ENCODE peak calls at places on chromosome 13, in four cellular contexts. Q, Y, J and D are unnamed samples.

GRCh38 chr13:92806215-92806614 is 420.4 kb upstream of the GPC6 start:
- DNase-seq in Q (no peak), Y (no peak), J (no peak), D (no peak)

GRCh38 chr13:29800687-29801086 is 49.7 kb downstream of the UBL3 start:
- DNase-seq in Q (no peak), Y (no peak), J (no peak), D (no peak)

GRCh38 chr13:52615817-52616216 is 26.4 kb upstream of the HNRNPA1L2 start:
- DNase-seq in Q (no peak), Y (no peak), J (no peak), D (no peak)

GRCh38 chr13:37473035-37473434 is 125.5 kb downstream of the POSTN start:
- DNase-seq in Q (no peak), Y (no peak), J (no peak), D (no peak)

GRCh38 chr13:110186221-110186838 is 120.6 kb downstream of the COL4A1 start:
- DNase-seq in Q (no peak), Y (no peak), J (no peak), D (no peak)

GRCh38 chr13:32265726-32266125 is 49.4 kb downstream of the ZAR1L start:
- DNase-seq in Q (no peak), Y (no peak), J (no peak), D (no peak)

GRCh38 chr13:67827992-67828391 is 597.9 kb upstream of the PCDH9 start:
- DNase-seq in Q (no peak), Y (no peak), J (no peak), D (no peak)

GRCh38 chr13:51844862-51845573 is at the start of gene TMEM272:
- DNase-seq in Q (no peak), Y (peak; percentile 65), J (peak; percentile 72), D (peak; percentile 75)

GRCh38 chr13:51331354-51331861 is 8.1 kb upstream of the SERPINE3 start:
- DNase-seq in Q (no peak), Y (no peak), J (no peak), D (no peak)

GRCh38 chr13:98397221-98397620 is 179.7 kb downstream of the STK24 start:
- DNase-seq in Q (no peak), Y (no peak), J (no peak), D (no peak)

GRCh38 chr13:47594833-47595232 is 406.2 kb downstream of the SUCLA2 start:
- DNase-seq in Q (no peak), Y (no peak), J (no peak), D (no peak)

GRCh38 chr13:114145722-114146121 is 13.3 kb upstream of the RASA3 start:
- DNase-seq in Q (no peak), Y (no peak), J (peak; percentile 39), D (no peak)

GRCh38 chr13:91652389-91652788 is 254.0 kb downstream of the GPC5 start:
- DNase-seq in Q (no peak), Y (no peak), J (no peak), D (no peak)

GRCh38 chr13:24027494-24027893 is 130.2 kb upstream of the C1QTNF9B start:
- DNase-seq in Q (no peak), Y (no peak), J (no peak), D (no peak)

GRCh38 chr13:83622422-83622784 is 259.9 kb downstream of the SLITRK1 start:
- DNase-seq in Q (no peak), Y (no peak), J (no peak), D (no peak)

GRCh38 chr13:51235756-51236564 is 13.8 kb downstream of the FAM124A start:
- DNase-seq in Q (no peak), Y (no peak), J (no peak), D (no peak)

GRCh38 chr13:112768795-112769411 is 79.1 kb downstream of the ATP11A start:
- DNase-seq in Q (no peak), Y (peak; percentile 86), J (no peak), D (peak; percentile 82)

GRCh38 chr13:28022848-28023518 is 34.5 kb upstream of the URAD start:
- DNase-seq in Q (no peak), Y (no peak), J (no peak), D (no peak)

DNA sequence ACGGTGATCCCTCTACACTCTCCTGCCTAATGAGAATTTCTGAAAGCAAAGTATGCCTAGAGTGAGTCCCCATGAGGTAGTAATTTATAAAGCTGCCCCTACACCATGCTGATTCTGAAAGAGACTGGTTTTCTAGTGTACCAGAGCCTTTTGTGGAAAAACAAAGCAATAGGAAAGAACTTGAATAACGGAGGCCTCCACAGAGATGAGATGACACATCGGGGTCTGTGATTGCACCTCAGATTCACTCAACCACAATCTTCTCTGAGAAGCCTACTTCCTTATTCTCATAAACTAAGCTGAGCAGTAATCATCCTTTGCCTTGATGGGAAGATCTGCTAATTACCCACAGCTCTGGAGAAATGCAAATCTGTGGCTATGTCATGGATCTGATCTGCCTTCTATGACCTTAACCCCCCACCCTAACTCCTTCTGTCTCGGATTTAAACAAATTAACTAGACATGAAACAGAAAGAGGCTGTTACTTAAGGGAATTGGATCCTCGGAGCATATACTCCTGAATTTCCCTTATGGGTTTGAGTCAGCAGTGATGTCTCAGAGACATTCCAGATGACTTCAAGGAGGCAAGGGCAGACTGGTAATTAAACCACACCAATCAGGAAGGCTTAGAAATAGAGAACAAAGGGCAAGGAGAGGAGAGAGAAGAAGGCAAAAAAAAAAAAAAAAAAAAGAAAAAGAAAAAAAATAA is 128.0 kb downstream of the DCT start:
- DNase-seq in Q (no peak), Y (no peak), J (no peak), D (no peak)
- H3K4me3 ChIP-seq in Q (no peak overlapping the region), Y (no peak overlapping the region), J (no peak overlapping the region), D (no peak overlapping the region)

GRCh38 chr13:30803791-30804190 is 68.4 kb downstream of the ALOX5AP start:
- DNase-seq in Q (no peak), Y (no peak), J (no peak), D (no peak)

GRCh38 chr13:30802501-30802900 is 67.2 kb downstream of the ALOX5AP start:
- DNase-seq in Q (no peak), Y (peak; percentile 22), J (no peak), D (no peak)

GRCh38 chr13:30805132-30805537 is 69.8 kb downstream of the ALOX5AP start:
- DNase-seq in Q (no peak), Y (peak; percentile 30), J (peak; percentile 75), D (no peak)

GRCh38 chr13:30804474-30804873 is 69.1 kb downstream of the ALOX5AP start:
- DNase-seq in Q (no peak), Y (peak; percentile 23), J (no peak), D (no peak)

GRCh38 chr13:30802953-30803478 is 67.7 kb downstream of the ALOX5AP start:
- DNase-seq in Q (peak; percentile 9), Y (peak; percentile 93), J (peak; percentile 93), D (peak; percentile 93)
- TF ChIP-seq POLR2A in Q (no peak), Y (peak; percentile 57), J (peak; percentile 42), D (no peak)

GRCh38 chr13:43223206-43223605 is 199.8 kb downstream of the DNAJC15 start:
- DNase-seq in Q (no peak), Y (no peak), J (no peak), D (no peak)
- H3K4me3 ChIP-seq in Q (no peak overlapping the region), Y (no peak overlapping the region), J (no peak overlapping the region), D (no peak overlapping the region)

GRCh38 chr13:111228262-111229144 is 91.9 kb upstream of the TEX29 start:
- DNase-seq in Q (no peak), Y (no peak), J (no peak), D (no peak)
- TF ChIP-seq POLR2A in Q (no peak), Y (no peak), J (no peak), D (no peak)

GRCh38 chr13:41133951-41134350 is 1.3 kb upstream of the KBTBD6 start:
- DNase-seq in Q (no peak), Y (no peak), J (no peak), D (no peak)

GRCh38 chr13:41132512-41133152 is at the start of gene KBTBD6:
- DNase-seq in Q (peak; percentile 76), Y (peak; percentile 98), J (peak; percentile 97), D (peak; percentile 98)

GRCh38 chr13:41127746-41128145 is 4.9 kb downstream of the KBTBD6 start:
- DNase-seq in Q (no peak), Y (no peak), J (no peak), D (no peak)

DNA sequence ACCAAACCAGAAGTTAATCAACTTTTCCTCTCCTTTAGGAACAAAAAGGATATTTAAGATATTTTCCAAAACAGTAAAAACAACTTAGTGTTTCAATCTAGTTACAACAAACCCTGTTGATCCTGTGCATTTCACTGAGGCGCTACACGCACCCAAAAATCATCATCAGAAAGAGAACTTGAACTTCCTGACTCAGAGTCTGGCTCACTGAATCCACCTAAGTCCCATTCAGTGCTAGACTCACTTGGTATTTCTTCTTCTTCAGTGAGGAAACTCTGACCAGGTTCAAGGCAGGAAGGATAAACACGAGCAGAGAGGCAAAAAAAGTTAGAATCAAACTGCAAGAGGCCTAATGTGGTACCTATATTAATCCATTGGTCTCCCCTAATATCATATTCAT is 2.2 kb downstream of the KBTBD6 start:
- DNase-seq in Q (no peak), Y (no peak), J (no peak), D (no peak)
- H3K4me3 ChIP-seq in Q (no peak overlapping the region), Y (no peak overlapping the region), J (no peak overlapping the region), D (peak overlapping the region; percentile 1)

DNA sequence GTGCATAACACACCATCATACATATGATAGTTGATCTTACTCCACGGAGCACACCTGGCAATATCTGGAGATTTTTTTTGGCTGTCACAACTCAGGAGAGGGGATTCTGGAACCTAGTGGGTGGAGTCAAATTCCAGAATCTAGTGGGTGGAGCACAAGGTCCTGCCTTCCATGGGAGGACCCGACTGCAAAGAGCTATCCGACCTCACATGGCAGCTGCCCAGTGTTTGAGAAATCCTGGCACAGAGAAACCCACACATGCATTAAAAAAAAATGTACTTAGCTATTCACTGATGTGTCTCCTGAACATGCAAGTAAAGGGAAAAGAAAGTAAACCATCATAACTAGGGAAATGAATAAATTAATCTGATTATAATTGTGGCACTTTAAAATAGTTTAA is 300.1 kb downstream of the MYO16 start:
- DNase-seq in Q (no peak), Y (no peak), J (no peak), D (no peak)
- TF ChIP-seq POLR2A in Q (no peak), Y (no peak), J (no peak), D (no peak)

GRCh38 chr13:45670481-45670880 is 31.6 kb upstream of the CBY2 start:
- DNase-seq in Q (no peak), Y (no peak), J (no peak), D (no peak)
- H3K4me3 ChIP-seq in Q (no peak overlapping the region), Y (no peak overlapping the region), J (no peak overlapping the region), D (no peak overlapping the region)